ENCODE peak calls at places on chromosomes 3 and 15, in nine cellular contexts. N is K562, D is GM12878, M is HL-60, S is A549, W is HepG2, B is SK-N-SH, R is GM23338, Y is HCT116. H is an unnamed sample.

GRCh38 chr3:135779024-135779423 is 186.5 kb upstream of the PPP2R3A start:
- DNase-seq in S (no peak), N (peak; percentile 21), M (no peak), D (no peak), B (no peak), W (no peak), R (no peak), Y (no peak), H (no peak)

GRCh38 chr3:4234894-4235293 is 68.3 kb upstream of the SETMAR start:
- DNase-seq in Y (no peak), B (no peak), S (no peak), R (no peak), M (no peak), N (no peak), D (no peak), W (no peak), H (no peak)

GRCh38 chr3:108283006-108283405 is 13.3 kb upstream of the HHLA2 start:
- DNase-seq in R (no peak), B (no peak), W (no peak), Y (no peak), M (no peak), D (no peak), N (no peak), S (no peak), H (no peak)

GRCh38 chr3:33577588-33577987 is 137.4 kb upstream of the UBP1 start:
- DNase-seq in R (peak; percentile 70), Y (no peak), M (no peak), W (no peak), N (no peak), B (no peak), S (no peak), D (no peak), H (no peak)

GRCh38 chr15:91302588-91303439 is 202.8 kb downstream of the SV2B start:
- DNase-seq in D (peak; percentile 17), M (no peak), R (peak; percentile 92), B (peak; percentile 83), Y (peak; percentile 51), W (peak; percentile 45), S (peak; percentile 80), N (peak; percentile 57), H (peak; percentile 43)

GRCh38 chr15:63913786-63914185 is 80.0 kb upstream of the HERC1 start:
- DNase-seq in M (no peak), R (no peak), B (no peak), S (no peak), W (no peak), N (no peak), D (no peak), Y (no peak), H (no peak)

GRCh38 chr15:72991026-72991425 is 61.2 kb upstream of the NEO1 start:
- DNase-seq in S (no peak), D (no peak), W (no peak), Y (no peak), R (no peak), M (no peak), B (no peak), N (no peak), H (no peak)

GRCh38 chr3:186425788-186426730 is 64.0 kb upstream of the DGKG start:
- DNase-seq in N (peak; percentile 28), Y (no peak), S (peak; percentile 25), W (no peak), M (peak; percentile 35), D (no peak), B (no peak), R (peak; percentile 68), H (no peak)

GRCh38 chr15:72269739-72270138 is 2.6 kb downstream of the PARP6 start:
- DNase-seq in N (no peak), M (no peak), D (no peak), Y (no peak), R (no peak), B (no peak), W (no peak), S (no peak), H (no peak)

GRCh38 chr15:63677778-63678177 is 80.6 kb downstream of the FBXL22 start:
- DNase-seq in R (peak; percentile 11), W (peak; percentile 16), Y (no peak), B (no peak), D (no peak), N (no peak), S (peak; percentile 27), M (no peak), H (no peak)

GRCh38 chr3:3666664-3667063 is 132.6 kb upstream of the LRRN1 start:
- DNase-seq in B (no peak), W (no peak), Y (no peak), R (no peak), S (no peak), N (no peak), M (no peak), D (peak; percentile 56), H (no peak)

GRCh38 chr3:104604326-104605010 is 762.2 kb upstream of the ALCAM start:
- DNase-seq in W (no peak), N (no peak), S (no peak), R (peak; percentile 50), B (no peak), M (no peak), D (no peak), Y (peak; percentile 18), H (no peak)

GRCh38 chr15:71295242-71296031 is 180.2 kb downstream of the THSD4 start:
- DNase-seq in N (no peak), M (no peak), W (peak; percentile 12), D (no peak), R (no peak), S (peak; percentile 97), B (no peak), Y (peak; percentile 100), H (peak; percentile 99)

GRCh38 chr3:42847731-42848130 is 27.9 kb downstream of the CYP8B1 start:
- DNase-seq in Y (no peak), R (peak; percentile 23), S (no peak), D (no peak), B (no peak), M (no peak), N (no peak), W (no peak), H (no peak)

DNA sequence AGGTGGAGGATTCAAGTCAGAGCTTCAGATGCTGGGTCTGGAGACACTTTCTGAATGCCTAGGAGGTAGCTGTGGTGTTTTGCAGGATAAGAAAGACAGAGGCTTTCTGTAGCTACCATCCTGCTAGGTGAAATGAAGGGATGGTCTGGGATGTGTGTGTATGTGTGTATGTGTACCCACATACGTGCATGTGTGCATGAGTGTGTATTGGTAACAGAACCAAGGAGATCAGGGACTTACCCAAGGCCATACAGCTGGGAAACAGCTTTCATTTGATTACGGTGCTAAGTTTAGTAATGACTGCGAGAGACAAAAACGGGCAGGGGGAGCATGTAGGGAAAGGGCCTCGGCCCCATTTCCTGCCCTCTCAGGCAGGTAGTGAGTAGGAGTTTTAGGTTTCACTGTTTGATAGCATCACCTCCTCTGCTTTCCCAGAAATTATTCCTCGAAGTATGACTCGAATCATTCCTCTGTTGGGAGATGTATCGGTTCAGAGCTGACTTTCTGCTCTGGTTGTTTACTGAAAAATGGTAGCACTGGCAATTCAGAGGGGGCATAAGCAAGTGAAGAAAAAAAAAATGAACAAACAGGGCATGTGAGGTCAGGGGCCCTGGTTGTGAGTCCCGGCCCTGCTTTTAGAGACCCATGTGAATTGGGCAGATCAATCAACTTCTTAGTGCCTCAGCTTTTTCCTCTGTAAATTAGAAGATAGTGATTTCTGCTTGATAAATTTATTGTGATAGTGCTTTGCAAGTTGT is 130.7 kb downstream of the LPP start:
- DNase-seq in M (no peak), S (no peak), B (no peak), W (no peak), D (no peak), N (no peak), Y (no peak), R (no peak), H (no peak)
- TF ChIP-seq REST in M (no peak), S (no peak), B (no peak), W (no peak), D (no peak), N (no peak), Y (no peak), R (no peak), H (no peak)

DNA sequence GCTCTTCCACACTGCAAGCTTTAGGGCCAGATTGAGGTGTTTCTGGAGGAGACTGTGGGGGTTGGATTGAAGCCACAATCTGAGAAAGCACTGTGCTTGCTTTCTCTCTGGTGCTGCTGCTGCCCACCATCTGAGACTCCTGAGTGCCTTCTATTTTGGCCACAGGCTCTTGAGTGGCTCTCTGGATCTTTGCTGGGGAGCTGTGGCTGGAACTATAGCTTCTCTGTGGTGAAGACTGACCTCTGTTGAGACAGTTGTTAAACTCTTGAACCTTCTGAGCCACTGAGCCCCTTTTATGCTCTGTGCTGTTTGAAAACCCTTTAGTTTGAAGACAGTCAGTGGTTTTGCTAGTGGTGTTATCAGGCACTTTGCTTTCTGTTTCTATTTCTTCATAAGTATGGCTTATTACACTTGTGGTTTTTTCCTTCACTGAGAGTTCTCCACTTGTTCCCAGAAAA is 108.7 kb upstream of the TSPAN3 start:
- DNase-seq in D (peak; percentile 74), S (no peak), W (no peak), M (no peak), N (no peak), B (no peak), Y (no peak), R (no peak), H (no peak)
- H3K27ac ChIP-seq in D (peak overlapping the region; percentile 90), S (no peak overlapping the region), W (no peak overlapping the region), M (no peak overlapping the region), N (no peak overlapping the region), B (no peak overlapping the region), Y (no peak overlapping the region), R (no peak overlapping the region), H (no peak overlapping the region)

DNA sequence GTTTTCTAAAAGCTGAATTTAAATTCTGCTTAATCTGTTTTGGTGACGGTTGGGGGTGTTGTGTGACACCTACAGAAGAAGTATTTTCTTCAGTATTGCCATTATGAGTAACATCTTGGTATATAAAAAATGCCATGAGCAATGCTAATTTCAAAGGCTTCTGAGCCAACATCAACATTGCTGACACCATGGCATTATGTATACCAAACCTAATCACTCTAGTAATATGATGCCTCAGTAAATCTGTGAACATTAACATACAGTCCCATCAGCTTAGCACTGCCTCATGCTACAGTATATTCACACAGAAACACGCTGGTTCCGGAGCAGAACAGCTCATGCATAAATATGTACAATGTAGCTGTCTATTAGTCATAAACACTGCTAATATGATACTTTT is 75.8 kb downstream of the ZPLD1 start:
- DNase-seq in Y (no peak), W (no peak), M (no peak), D (no peak), B (no peak), R (no peak), S (no peak), N (no peak), H (peak; percentile 47)
- TF ChIP-seq REST in Y (no peak), W (no peak), M (no peak), D (no peak), B (no peak), R (no peak), S (no peak), N (no peak), H (no peak)

DNA sequence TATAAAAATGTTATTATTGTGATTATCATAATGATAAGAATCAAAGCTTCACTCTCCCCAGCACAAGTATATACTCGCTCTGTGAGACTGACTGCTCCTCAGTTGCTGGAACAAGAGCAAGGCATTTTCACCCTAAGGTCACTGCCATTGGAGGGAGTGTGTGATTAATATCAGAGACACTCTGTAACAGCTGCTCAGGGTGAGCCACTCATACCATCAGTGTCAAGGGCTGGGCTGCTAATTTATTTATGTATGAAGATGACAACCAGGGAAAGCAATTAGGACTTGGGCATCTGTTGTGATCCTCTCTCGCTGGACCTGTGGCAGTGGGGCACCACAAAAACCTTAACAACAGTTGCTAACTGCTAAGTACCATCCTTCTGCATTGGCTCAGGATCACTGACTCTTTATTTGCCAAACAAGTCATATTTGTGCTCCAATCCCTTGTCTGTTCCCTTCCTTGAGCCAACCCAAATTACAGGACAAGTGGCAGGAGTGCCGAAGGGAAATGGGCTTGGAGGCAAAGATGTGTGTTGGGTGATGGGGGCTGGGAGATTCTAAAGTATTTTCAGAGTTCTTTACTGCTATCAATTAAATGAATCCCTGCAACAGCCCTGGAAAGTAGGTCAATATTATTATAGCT is 297.5 kb upstream of the STT3B start:
- DNase-seq in M (no peak), W (no peak), R (no peak), D (no peak), S (no peak), B (peak; percentile 75), Y (no peak), N (no peak), H (no peak)
- H3K27ac ChIP-seq in M (no peak overlapping the region), W (no peak overlapping the region), R (no peak overlapping the region), D (no peak overlapping the region), S (no peak overlapping the region), B (no peak overlapping the region), Y (no peak overlapping the region), N (no peak overlapping the region), H (no peak overlapping the region)

H was measured in Panc1.